ENCODE peak calls at places on chromosomes 11 and 22, in six cellular contexts. Q is hepatocyte, X is foreskin fibroblast, M is AG20443, O is HFF-Myc, W is right atrium auricular region. I is an unnamed sample.

GRCh38 chr22:24009227-24010017 is 1.7 kb upstream of the CABIN1 start:
- DNase-seq in Q (no peak), W (no peak), M (no peak), O (no peak), X (no peak), I (no peak)

GRCh38 chr11:11867720-11868119 is 25.9 kb downstream of the USP47 start:
- DNase-seq in M (no peak), X (no peak), Q (no peak), W (no peak), O (no peak), I (no peak)

GRCh38 chr22:20546541-20546950 is 39.1 kb downstream of the MED15 start:
- DNase-seq in O (no peak), X (no peak), W (no peak), Q (no peak), M (no peak), I (no peak)

GRCh38 chr11:34416088-34416487 is 22.6 kb upstream of the CAT start:
- DNase-seq in M (no peak), W (no peak), O (no peak), Q (no peak), X (no peak), I (no peak)

GRCh38 chr11:72856065-72856464 is 41.9 kb downstream of the ATG16L2 start:
- DNase-seq in Q (no peak), M (no peak), W (no peak), O (no peak), X (no peak), I (no peak)

GRCh38 chr11:1929621-1930447 is 10.3 kb downstream of the TNNT3 start:
- DNase-seq in W (no peak), Q (no peak), M (no peak), X (no peak), O (no peak), I (no peak)

GRCh38 chr11:44138286-44138685 is 42.8 kb downstream of the EXT2 start:
- DNase-seq in W (no peak), Q (no peak), O (no peak), M (no peak), X (no peak), I (no peak)

GRCh38 chr11:109435121-109435742 is 13.2 kb downstream of the C11orf87 start:
- DNase-seq in O (no peak), X (no peak), W (no peak), Q (no peak), M (no peak), I (no peak)

GRCh38 chr11:35742707-35743454 is 80.3 kb downstream of the TRIM44 start:
- DNase-seq in O (no peak), M (no peak), X (no peak), W (no peak), Q (no peak), I (no peak)

GRCh38 chr11:30143098-30143705 is 87.6 kb upstream of the FSHB start:
- DNase-seq in X (no peak), M (peak), O (peak), W (no peak), Q (peak), I (no peak)

GRCh38 chr11:78420255-78420764 is 2.7 kb upstream of the GAB2 start:
- DNase-seq in W (peak), O (no peak), Q (peak), X (peak), M (peak), I (peak)

GRCh38 chr11:128289048-128289447 is 298.3 kb downstream of the ETS1 start:
- DNase-seq in O (no peak), Q (no peak), X (no peak), W (no peak), M (no peak), I (no peak)

GRCh38 chr11:3605279-3605662 is 36.5 kb downstream of the ART5 start:
- DNase-seq in Q (no peak), W (no peak), X (no peak), O (no peak), M (no peak), I (no peak)

GRCh38 chr11:112355726-112356125 is 95.1 kb upstream of the PLET1 start:
- DNase-seq in Q (peak), O (no peak), X (no peak), M (peak), W (no peak), I (no peak)

GRCh38 chr22:26457661-26458272 is 25.8 kb downstream of the HPS4 start:
- DNase-seq in M (no peak), X (no peak), Q (no peak), W (no peak), O (no peak), I (no peak)

GRCh38 chr11:47433157-47433556 is 6.9 kb upstream of the PSMC3 start:
- DNase-seq in W (no peak), X (no peak), M (no peak), O (no peak), Q (no peak), I (no peak)

GRCh38 chr11:71210861-71211260 is 41.5 kb downstream of the SHANK2 start:
- DNase-seq in M (no peak), W (no peak), X (no peak), O (no peak), Q (no peak), I (no peak)

GRCh38 chr11:19342036-19342435 is 101.3 kb upstream of the E2F8 start:
- DNase-seq in M (no peak), X (no peak), Q (no peak), O (no peak), W (no peak), I (no peak)

GRCh38 chr11:82634091-82634490 is 99.6 kb downstream of the FAM181B start:
- DNase-seq in W (no peak), X (no peak), O (no peak), Q (no peak), M (no peak), I (no peak)

GRCh38 chr22:39414886-39415285 is 15.3 kb downstream of the TAB1 start:
- DNase-seq in O (no peak), W (no peak), X (no peak), Q (no peak), M (no peak), I (no peak)

GRCh38 chr22:27110985-27111451 is 453.6 kb downstream of the MIAT start:
- DNase-seq in O (no peak), Q (peak), M (peak), X (no peak), W (no peak), I (no peak)

GRCh38 chr11:78946945-78947914 is 372.6 kb upstream of the NARS2 start:
- DNase-seq in Q (peak), X (peak), W (no peak), O (peak), M (peak), I (no peak)

GRCh38 chr11:40722179-40722795 is 737.2 kb downstream of the LRRC4C start:
- DNase-seq in W (no peak), O (no peak), M (no peak), Q (peak), X (no peak), I (no peak)

GRCh38 chr11:36454551-36454950 is 55.5 kb downstream of the TRAF6 start:
- DNase-seq in Q (no peak), W (no peak), M (no peak), O (no peak), X (no peak), I (no peak)

GRCh38 chr22:38618682-38619081 is 37.5 kb downstream of the FAM227A start:
- DNase-seq in W (no peak), O (no peak), Q (no peak), X (peak), M (no peak), I (no peak)

GRCh38 chr11:47571895-47572294 is 6.5 kb downstream of the PTPMT1 start:
- DNase-seq in O (no peak), M (no peak), Q (no peak), X (peak), W (no peak), I (no peak)

GRCh38 chr11:66448523-66448922 is 9.9 kb upstream of the MRPL11 start:
- DNase-seq in W (no peak), Q (no peak), M (no peak), O (no peak), X (no peak), I (no peak)

GRCh38 chr22:34914871-34915270 is 151.1 kb upstream of the ISX start:
- DNase-seq in O (no peak), X (no peak), M (peak), Q (peak), W (no peak), I (no peak)

GRCh38 chr11:61777234-61778090 is 14.9 kb downstream of the TMEM258 start:
- DNase-seq in O (no peak), W (no peak), Q (no peak), X (no peak), M (peak), I (no peak)

GRCh38 chr11:88152381-88152780 is 22.9 kb downstream of the RAB38 start:
- DNase-seq in W (no peak), Q (no peak), O (no peak), X (peak), M (no peak), I (no peak)

GRCh38 chr11:109971184-109971523 is 122.0 kb upstream of the ZC3H12C start:
- DNase-seq in O (peak), W (no peak), X (peak), Q (no peak), M (peak), I (peak)

GRCh38 chr11:121881806-121882205 is 234.2 kb downstream of the BLID start:
- DNase-seq in M (peak), X (peak), O (no peak), W (no peak), Q (no peak), I (no peak)

GRCh38 chr22:23548501-23549197 is 31.4 kb downstream of the IGLL1 start:
- DNase-seq in W (no peak), X (no peak), O (no peak), Q (no peak), M (peak), I (no peak)

GRCh38 chr11:62575156-62575555 is 1.5 kb upstream of the EEF1G start:
- DNase-seq in Q (no peak), W (no peak), X (no peak), M (peak), O (no peak), I (no peak)

GRCh38 chr22:30290318-30290678 is 993 bp upstream of the CASTOR1 start:
- DNase-seq in W (no peak), Q (no peak), X (no peak), O (no peak), M (no peak), I (no peak)

GRCh38 chr22:23800297-23801237 is 13.8 kb downstream of the SMARCB1 start:
- DNase-seq in Q (no peak), O (no peak), X (no peak), W (no peak), M (no peak), I (no peak)

GRCh38 chr11:34175284-34176019 is 70.0 kb downstream of the NAT10 start:
- DNase-seq in X (no peak), O (no peak), Q (no peak), M (no peak), W (no peak), I (no peak)